ENCODE peak calls at places on chromosomes 5 and 9, in seven cellular contexts. W, T, J, D, P, V and C are unnamed samples.
A peak's percentile ranks its signal among the peaks of the same experiment; 100 is the strongest.

GRCh38 chr9:129995409-129996160 is 47.4 kb downstream of the FNBP1 start:
- DNase-seq in W (no peak), T (no peak), J (peak; percentile 40), D (no peak), P (no peak), V (no peak), C (no peak)

GRCh38 chr5:110561510-110561909 is 165.0 kb downstream of the TMEM232 start:
- DNase-seq in W (no peak), T (no peak), J (no peak), D (no peak), P (no peak), V (no peak), C (no peak)

GRCh38 chr5:176621661-176622079 is 8.7 kb downstream of the SNCB start:
- DNase-seq in W (no peak), T (no peak), J (no peak), D (peak; percentile 61), P (no peak), V (no peak), C (no peak)

GRCh38 chr9:134938346-134939079 is 20.8 kb upstream of the FCN1 start:
- DNase-seq in W (no peak), T (no peak), J (no peak), D (no peak), P (no peak), V (no peak), C (no peak)

GRCh38 chr5:154850255-154851062 is at the start of gene FAXDC2:
- DNase-seq in W (no peak), T (peak; percentile 78), J (peak; percentile 73), D (peak; percentile 53), P (peak; percentile 68), V (no peak), C (peak; percentile 54)

GRCh38 chr5:4581289-4581688 is 558.8 kb upstream of the ADAMTS16 start:
- DNase-seq in W (no peak), T (no peak), J (no peak), D (no peak), P (no peak), V (no peak), C (no peak)

GRCh38 chr5:171968512-171968911 is 37.9 kb downstream of the FBXW11 start:
- DNase-seq in W (no peak), T (no peak), J (no peak), D (no peak), P (no peak), V (no peak), C (no peak)

GRCh38 chr5:40223884-40224402 is 455.8 kb upstream of the PTGER4 start:
- DNase-seq in W (no peak), T (no peak), J (no peak), D (no peak), P (no peak), V (peak; percentile 85), C (no peak)

GRCh38 chr9:89701221-89701798 is 96.5 kb downstream of the GADD45G start:
- DNase-seq in W (no peak), T (no peak), J (no peak), D (no peak), P (no peak), V (peak; percentile 73), C (no peak)

GRCh38 chr5:174708466-174709207 is 15.7 kb upstream of the MSX2 start:
- DNase-seq in W (no peak), T (no peak), J (no peak), D (no peak), P (no peak), V (no peak), C (no peak)

GRCh38 chr9:75604661-75605060 is 285.8 kb upstream of the PCSK5 start:
- DNase-seq in W (no peak), T (no peak), J (no peak), D (no peak), P (no peak), V (no peak), C (no peak)

GRCh38 chr5:178108966-178109365 is 4.4 kb upstream of the N4BP3 start:
- DNase-seq in W (no peak), T (no peak), J (no peak), D (no peak), P (no peak), V (no peak), C (no peak)

GRCh38 chr5:544675-545330 is 20.6 kb upstream of the SLC9A3 start:
- DNase-seq in W (no peak), T (no peak), J (no peak), D (no peak), P (no peak), V (no peak), C (no peak)

GRCh38 chr5:2373631-2374030 is 377.8 kb downstream of the IRX2 start:
- DNase-seq in W (no peak), T (no peak), J (no peak), D (no peak), P (no peak), V (no peak), C (no peak)

GRCh38 chr9:96136992-96137665 is 164.8 kb downstream of the HSD17B3 start:
- DNase-seq in W (no peak), T (no peak), J (no peak), D (no peak), P (no peak), V (peak; percentile 69), C (no peak)

GRCh38 chr9:79655571-79655970 is 83.8 kb downstream of the TLE4 start:
- DNase-seq in W (no peak), T (no peak), J (no peak), D (no peak), P (no peak), V (no peak), C (no peak)

GRCh38 chr5:171832775-171833174 is 47.2 kb downstream of the SMIM23 start:
- DNase-seq in W (no peak), T (no peak), J (no peak), D (peak; percentile 38), P (no peak), V (no peak), C (no peak)

GRCh38 chr5:159214486-159215271 is 5.3 kb upstream of the RNF145 start:
- DNase-seq in W (no peak), T (no peak), J (no peak), D (no peak), P (no peak), V (no peak), C (no peak)
- TF ChIP-seq YY1 in W (no peak), T (no peak), J (no peak), D (no peak), P (no peak), V (no peak), C (no peak)

DNA sequence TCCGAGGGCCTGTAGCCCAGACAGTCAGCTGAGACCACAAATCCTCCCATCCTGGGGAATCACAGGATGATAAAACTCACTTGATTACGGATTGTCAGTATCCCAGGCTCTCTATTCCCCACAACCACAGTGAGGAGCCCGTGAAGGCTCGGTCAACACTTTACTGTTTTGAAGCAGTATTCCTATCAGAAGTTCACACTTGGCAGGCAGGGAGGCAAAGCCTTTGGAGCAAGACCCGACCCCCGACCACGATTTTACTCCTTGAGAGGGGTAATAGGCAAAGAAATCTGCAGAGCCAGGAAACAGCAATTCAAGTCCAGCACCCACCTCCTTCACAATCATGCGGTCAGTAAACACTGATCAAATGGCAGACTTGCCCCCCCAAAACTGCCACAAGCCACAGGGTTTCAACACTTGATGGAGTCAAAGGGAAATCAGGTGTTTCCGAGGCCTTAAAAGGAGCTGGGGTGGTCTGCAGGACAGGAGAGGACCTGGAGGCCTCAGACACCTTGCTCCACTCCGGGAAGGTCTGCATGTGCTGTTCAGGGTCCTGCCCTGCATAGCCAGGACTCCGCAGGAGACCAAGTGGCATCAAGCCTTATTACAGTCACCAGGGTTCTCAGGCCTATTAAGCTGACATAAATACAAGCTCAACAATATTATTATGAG is 25.2 kb downstream of the BICD2 start:
- DNase-seq in W (no peak), T (no peak), J (no peak), D (no peak), P (no peak), V (no peak), C (no peak)
- H3K4me1 ChIP-seq in W (peaks cover 26% of the 10 kb centered on the region), T (peaks cover 11% of the 10 kb centered on the region), J (peaks cover 11% of the 10 kb centered on the region), D (peaks cover 60% of the 10 kb centered on the region), P (peaks cover 7% of the 10 kb centered on the region), V (peaks cover 21% of the 10 kb centered on the region), C (peaks cover 34% of the 10 kb centered on the region)

DNA sequence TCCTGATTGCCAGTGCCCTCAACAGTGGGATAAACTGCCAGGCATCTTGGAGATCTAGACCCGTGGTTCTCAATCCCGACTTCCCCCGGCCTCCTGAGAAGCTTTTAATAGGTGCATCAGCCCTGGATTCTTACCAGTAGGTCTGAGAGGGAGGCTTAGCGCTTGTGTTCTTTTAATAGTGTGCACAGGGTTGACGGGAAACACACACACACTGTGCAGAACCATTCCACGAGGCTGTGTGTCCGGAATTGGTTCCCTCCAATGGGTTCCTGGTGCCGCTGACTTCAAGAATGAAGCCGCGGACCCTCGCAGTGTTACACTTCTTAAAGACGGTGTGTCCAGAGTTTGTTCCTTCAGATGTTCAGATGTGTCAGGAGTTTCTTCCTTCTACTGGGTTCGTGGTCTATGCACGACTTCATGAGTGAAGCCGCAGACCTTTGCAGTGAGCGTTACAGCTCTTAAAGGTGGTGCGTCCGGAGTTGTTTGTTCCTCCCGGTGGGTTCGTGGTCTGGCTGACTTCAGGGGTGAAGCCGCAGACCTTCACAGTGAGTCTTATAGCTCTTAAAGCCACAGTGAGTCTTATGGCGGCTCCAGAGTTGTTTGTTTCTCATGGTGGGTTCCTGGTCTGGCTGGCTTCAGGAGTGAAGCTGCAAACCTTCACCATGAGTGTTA is 46.6 kb upstream of the PRSS3 start:
- DNase-seq in W (no peak), T (no peak), J (no peak), D (no peak), P (no peak), V (no peak), C (no peak)
- H3K9ac ChIP-seq in W (no peak overlapping the region), T (no peak overlapping the region), J (no peak overlapping the region), D (no peak overlapping the region), P (no peak overlapping the region), V (no peak overlapping the region), C (no peak overlapping the region)

DNA sequence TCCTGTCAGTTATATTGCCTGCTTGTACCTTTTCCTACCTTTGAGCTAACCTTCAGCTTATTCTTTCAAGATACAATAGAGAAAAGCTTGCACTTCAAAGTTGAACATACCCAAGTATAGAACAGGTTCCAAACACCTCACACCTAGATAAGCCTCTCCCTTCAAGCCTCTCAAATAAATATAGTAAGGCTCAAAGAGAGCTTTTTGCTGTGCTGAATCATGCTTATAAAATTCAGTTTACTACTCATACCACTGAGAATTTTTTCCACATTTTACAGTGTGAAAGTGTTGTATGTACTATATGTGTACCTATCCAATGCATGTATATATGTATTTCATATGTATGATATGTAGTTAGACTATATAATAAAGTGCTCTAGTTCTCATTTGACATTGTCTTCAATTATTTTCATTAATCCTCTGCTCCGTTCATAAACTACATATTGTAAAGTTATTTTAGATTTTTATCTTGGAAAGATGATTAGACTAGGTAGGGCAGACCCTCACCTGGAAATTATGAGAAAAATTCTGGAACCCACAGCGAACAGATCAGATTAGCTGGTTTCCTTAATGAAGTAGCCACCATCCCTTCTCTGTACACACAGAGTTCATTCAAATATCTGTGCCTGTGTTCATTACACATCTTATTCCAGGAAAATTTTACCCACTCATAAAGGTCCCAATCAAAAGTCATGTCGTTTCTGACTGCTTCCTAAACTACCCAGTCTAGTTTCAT is 149.2 kb upstream of the RGMB start:
- DNase-seq in W (no peak), T (no peak), J (no peak), D (no peak), P (no peak), V (no peak), C (no peak)
- TF ChIP-seq YY1 in W (no peak), T (no peak), J (no peak), D (no peak), P (no peak), V (no peak), C (no peak)